ENCODE peak calls at places on chromosomes 3 and 15, in six cellular contexts. X, M, H, F, T and C are unnamed samples.
A peak's percentile ranks its signal among the peaks of the same experiment; 100 is the strongest.

GRCh38 chr3:134260984-134261383 is 10.3 kb upstream of the RYK start:
- DNase-seq in X (no peak), T (no peak), F (peak; percentile 27), H (no peak), M (peak; percentile 54), C (no peak)

GRCh38 chr3:186519021-186519658 is 25.0 kb downstream of the CRYGS start:
- DNase-seq in X (peak; percentile 38), F (no peak), H (no peak), T (peak; percentile 26), M (no peak), C (no peak)

GRCh38 chr3:37183976-37184375 is 9.6 kb upstream of the LRRFIP2 start:
- DNase-seq in H (peak; percentile 29), M (no peak), X (no peak), F (no peak), T (no peak), C (no peak)

GRCh38 chr15:35557544-35557943 is 11.6 kb upstream of the DPH6 start:
- DNase-seq in F (no peak), X (no peak), H (no peak), M (no peak), T (no peak), C (no peak)

GRCh38 chr15:78034495-78035191 is 42.9 kb downstream of the TBC1D2B start:
- DNase-seq in F (no peak), M (no peak), T (peak; percentile 90), H (no peak), X (peak; percentile 73), C (no peak)

GRCh38 chr3:53230041-53230621 is 25.7 kb downstream of the TKT start:
- DNase-seq in H (no peak), F (peak; percentile 59), M (no peak), X (no peak), T (no peak), C (no peak)

GRCh38 chr3:32238027-32238815 is at the start of gene CMTM8:
- DNase-seq in M (no peak), H (no peak), F (peak; percentile 63), X (peak; percentile 54), T (peak; percentile 67), C (peak; percentile 60)

GRCh38 chr3:39166134-39166710 is 12.8 kb upstream of the CSRNP1 start:
- DNase-seq in M (no peak), X (no peak), T (peak; percentile 62), F (no peak), H (no peak), C (no peak)